ENCODE peak calls at places on chromosomes 6 and 20, in ten cellular contexts. B, G, C, H, W, Y, U, Z, X and Q are unnamed samples.
A peak's percentile ranks its signal among the peaks of the same experiment; 100 is the strongest.

GRCh38 chr20:41308726-41309413 is 8.7 kb downstream of the ZHX3 start:
- DNase-seq in B (no peak), G (no peak), C (no peak), H (no peak), W (no peak), Y (no peak), U (no peak), Z (no peak), X (peak; percentile 61), Q (no peak)

GRCh38 chr20:15236812-15237211 is 899.4 kb upstream of the FLRT3 start:
- DNase-seq in B (peak; percentile 17), G (peak; percentile 28), C (no peak), H (no peak), W (peak; percentile 61), Y (no peak), U (no peak), Z (peak; percentile 56), X (peak; percentile 5), Q (no peak)

GRCh38 chr6:134880487-134881190 is 69.3 kb downstream of the ALDH8A1 start:
- DNase-seq in B (no peak), G (no peak), C (no peak), H (no peak), W (no peak), Y (no peak), U (no peak), Z (peak; percentile 62), X (no peak), Q (no peak)

GRCh38 chr6:1481326-1481725 is 92.0 kb downstream of the FOXF2 start:
- DNase-seq in B (no peak), G (no peak), C (no peak), H (no peak), W (no peak), Y (no peak), U (no peak), Z (no peak), X (peak; percentile 84), Q (no peak)

GRCh38 chr20:57317789-57318371 is 11.7 kb upstream of the SPO11 start:
- DNase-seq in B (no peak), G (no peak), C (no peak), H (peak; percentile 68), W (no peak), Y (no peak), U (no peak), Z (no peak), X (no peak), Q (no peak)

GRCh38 chr20:59171986-59172385 is 8.4 kb downstream of the ZNF831 start:
- DNase-seq in B (no peak), G (no peak), C (no peak), H (no peak), W (no peak), Y (no peak), U (no peak), Z (no peak), X (no peak), Q (no peak)

GRCh38 chr6:137832110-137832509 is 34.9 kb upstream of the TNFAIP3 start:
- DNase-seq in B (no peak), G (no peak), C (no peak), H (no peak), W (no peak), Y (no peak), U (no peak), Z (no peak), X (peak; percentile 92), Q (no peak)

GRCh38 chr6:49252901-49253300 is 210.2 kb downstream of the MMUT start:
- DNase-seq in B (no peak), G (no peak), C (no peak), H (no peak), W (no peak), Y (no peak), U (no peak), Z (no peak), X (no peak), Q (no peak)

GRCh38 chr6:91198588-91199255 is 611.9 kb upstream of the MAP3K7 start:
- DNase-seq in B (no peak), G (no peak), C (no peak), H (no peak), W (no peak), Y (no peak), U (no peak), Z (no peak), X (no peak), Q (no peak)

GRCh38 chr6:144478487-144478886 is 193.4 kb downstream of the UTRN start:
- DNase-seq in B (no peak), G (no peak), C (no peak), H (no peak), W (peak; percentile 16), Y (no peak), U (peak; percentile 60), Z (no peak), X (no peak), Q (no peak)

GRCh38 chr6:71258078-71258866 is 30.3 kb upstream of the OGFRL1 start:
- DNase-seq in B (no peak), G (no peak), C (no peak), H (no peak), W (no peak), Y (no peak), U (no peak), Z (no peak), X (no peak), Q (no peak)

GRCh38 chr6:110509617-110510231 is 33.3 kb upstream of the SLC22A16 start:
- DNase-seq in B (no peak), G (peak; percentile 43), C (no peak), H (no peak), W (peak; percentile 22), Y (no peak), U (no peak), Z (peak; percentile 64), X (peak; percentile 89), Q (peak; percentile 38)

DNA sequence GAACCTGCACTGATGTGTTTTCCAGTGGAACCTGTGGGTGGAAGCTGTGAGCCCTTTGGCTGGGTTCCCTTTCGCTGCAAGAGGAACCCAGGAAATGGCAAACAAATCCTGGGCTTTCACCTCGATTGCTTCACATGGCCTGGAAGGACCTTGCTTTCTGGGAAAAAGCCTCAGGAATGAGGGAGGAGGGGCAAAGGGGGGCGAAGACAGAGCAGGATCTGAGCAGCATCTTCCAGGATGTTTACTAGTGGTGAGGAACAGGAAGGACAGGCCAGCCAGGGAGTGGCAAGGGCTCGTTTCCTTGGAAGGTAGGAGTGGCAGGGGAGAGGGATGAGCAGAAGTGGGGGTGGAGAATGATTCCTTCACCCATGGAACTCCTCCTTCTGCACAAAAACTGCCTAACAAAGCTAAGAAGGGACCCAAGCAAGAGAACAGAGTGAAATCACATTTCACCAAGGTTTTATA is 5.9 kb downstream of the SLC2A10 start:
- DNase-seq in B (peak; percentile 49), G (peak; percentile 41), C (peak; percentile 55), H (peak; percentile 94), W (peak; percentile 46), Y (no peak), U (no peak), Z (peak; percentile 69), X (peak; percentile 80), Q (peak; percentile 49)
- TF ChIP-seq CTCF in B (peak; percentile 29), G (no peak), C (peak; percentile 40), H (no peak), W (no peak), Y (peak; percentile 40), U (no peak), Z (no peak), X (no peak), Q (no peak)

DNA sequence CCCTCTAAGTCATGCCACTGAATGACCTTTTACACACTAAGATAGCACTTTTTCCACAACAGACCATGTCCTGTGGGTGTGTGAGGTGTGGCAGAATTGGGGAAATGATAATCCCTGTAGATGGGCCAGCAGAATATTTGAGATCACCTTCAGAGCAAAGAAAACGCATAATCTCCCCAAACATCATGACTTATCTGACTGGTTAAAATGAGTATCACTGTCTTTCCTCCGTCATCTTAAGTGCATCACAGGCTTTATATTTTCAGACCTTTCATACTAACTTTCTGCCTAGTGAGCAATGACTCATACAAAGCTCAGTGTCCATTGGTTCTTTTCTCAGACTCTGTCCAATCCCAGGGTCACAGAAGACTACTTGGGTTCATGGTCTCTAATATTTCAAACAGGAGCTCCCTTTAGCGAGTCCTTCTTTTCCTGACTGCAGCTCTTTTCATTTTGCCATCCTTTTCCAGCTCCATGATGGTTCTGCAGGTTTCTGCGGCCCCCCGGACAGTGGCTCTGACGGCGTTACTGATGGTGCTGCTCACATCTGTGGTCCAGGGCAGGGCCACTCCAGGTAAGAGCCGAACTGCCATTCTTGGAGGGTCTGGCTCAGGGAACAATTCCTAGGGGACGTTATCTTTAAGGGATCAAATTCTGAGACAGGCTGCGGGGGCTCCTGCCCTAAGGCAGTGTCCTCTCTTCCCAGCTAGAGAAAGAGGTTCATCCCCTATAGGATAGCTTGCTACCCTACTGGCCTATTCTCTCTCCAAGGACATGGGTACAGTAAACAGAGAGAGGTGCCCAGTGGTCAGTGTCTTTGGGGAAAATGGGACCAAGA is at the start of gene HLA-DPB1:
- DNase-seq in B (no peak), G (no peak), C (no peak), H (peak; percentile 66), W (peak; percentile 51), Y (no peak), U (peak; percentile 27), Z (no peak), X (peak; percentile 59), Q (no peak)
- TF ChIP-seq POLR2A in B (peak; percentile 54), G (no peak), C (no peak), H (no peak), W (peak; percentile 34), Y (peak; percentile 75), U (no peak), Z (peak; percentile 80), X (no peak), Q (no peak)

DNA sequence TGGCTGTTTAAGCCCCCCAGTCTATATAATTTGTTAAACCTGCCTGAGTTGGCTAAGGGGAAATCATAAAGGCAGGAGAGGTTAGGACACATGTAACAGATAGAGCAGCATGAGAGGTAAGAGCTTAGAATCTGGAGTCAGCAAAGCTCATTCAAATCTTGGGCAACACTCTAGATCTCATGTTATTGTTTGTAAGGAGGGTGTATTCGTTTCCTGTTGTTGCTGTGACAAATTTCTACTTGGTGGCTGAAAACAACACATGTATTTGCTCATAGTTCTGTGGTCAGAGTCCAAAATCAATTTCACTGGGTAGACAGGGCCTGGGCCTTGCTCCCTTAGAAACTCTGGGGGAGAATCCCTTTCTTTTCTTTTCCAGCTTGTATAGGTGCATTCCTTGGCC is 4.3 kb downstream of the LY86 start:
- DNase-seq in B (no peak), G (no peak), C (no peak), H (no peak), W (no peak), Y (no peak), U (no peak), Z (no peak), X (no peak), Q (no peak)
- H3K4me3 ChIP-seq in B (no peak overlapping the region), G (no peak overlapping the region), C (no peak overlapping the region), H (no peak overlapping the region), W (no peak overlapping the region), Y (no peak overlapping the region), U (no peak overlapping the region), Z (no peak overlapping the region), X (no peak overlapping the region), Q (no peak overlapping the region)

DNA sequence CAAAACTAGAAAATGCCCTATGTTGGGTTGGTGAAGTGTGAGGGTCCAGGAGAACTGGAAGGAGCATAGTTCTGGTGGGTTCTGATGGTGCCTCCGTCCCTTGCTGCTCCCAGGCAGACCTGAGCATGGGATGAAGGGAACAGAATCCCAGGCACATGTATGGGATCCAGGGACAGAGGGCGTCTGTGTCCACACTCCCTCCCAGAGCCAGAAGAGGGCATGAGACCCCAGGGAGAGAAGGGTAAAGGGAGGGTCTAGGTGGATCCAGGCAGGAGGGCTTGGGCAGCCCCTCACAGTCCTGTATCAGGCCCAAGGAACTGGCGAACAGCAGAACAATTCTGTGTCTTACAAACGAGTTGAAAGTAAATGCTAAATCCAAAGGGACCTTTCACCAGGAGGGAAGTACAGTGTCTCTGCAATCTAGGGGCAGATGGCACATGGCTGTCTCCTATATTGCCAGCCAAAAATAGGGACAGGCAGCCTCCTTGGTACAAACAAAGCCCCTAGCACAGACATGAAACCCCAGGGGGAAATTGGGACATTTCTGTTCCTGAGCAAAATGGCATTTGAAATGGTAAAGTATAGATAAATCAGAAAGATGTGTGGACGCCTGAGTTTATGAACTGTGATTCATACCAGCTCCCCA is 2.5 kb upstream of the BPIFA1 start:
- DNase-seq in B (no peak), G (no peak), C (no peak), H (no peak), W (no peak), Y (no peak), U (no peak), Z (no peak), X (no peak), Q (no peak)
- TF ChIP-seq CTCF in B (no peak), G (no peak), C (no peak), H (no peak), W (no peak), Y (no peak), U (no peak), Z (no peak), X (no peak), Q (no peak)